ENCODE peak calls at places on chromosomes 7 and 10, in six cellular contexts. W, C, Y, B, J and M are unnamed samples.

GRCh38 chr10:78139336-78139735 is 105.7 kb downstream of the RPS24 start:
- DNase-seq in W (no peak), C (no peak), Y (no peak), B (no peak), J (no peak), M (no peak)

GRCh38 chr10:91051834-91052233 is 130.9 kb upstream of the ANKRD1 start:
- DNase-seq in W (no peak), C (no peak), Y (no peak), B (no peak), J (peak; percentile 48), M (no peak)

GRCh38 chr10:88471909-88472308 is 111.2 kb downstream of the RNLS start:
- DNase-seq in W (no peak), C (no peak), Y (no peak), B (no peak), J (peak; percentile 27), M (no peak)

GRCh38 chr10:34049887-34050286 is 715.4 kb upstream of the NRP1 start:
- DNase-seq in W (no peak), C (no peak), Y (no peak), B (no peak), J (peak; percentile 59), M (no peak)

GRCh38 chr10:76631054-76631453 is 1006.6 kb downstream of the KCNMA1 start:
- DNase-seq in W (no peak), C (no peak), Y (no peak), B (no peak), J (no peak), M (no peak)

GRCh38 chr7:31002256-31002655 is 38.5 kb downstream of the GHRHR start:
- DNase-seq in W (no peak), C (no peak), Y (no peak), B (no peak), J (no peak), M (no peak)

GRCh38 chr10:50367732-50368131 is 116.4 kb upstream of the ASAH2 start:
- DNase-seq in W (peak; percentile 5), C (peak; percentile 44), Y (no peak), B (no peak), J (peak; percentile 64), M (no peak)

GRCh38 chr7:135210818-135211178 is 528 bp downstream of the WDR91 start:
- DNase-seq in W (no peak), C (peak; percentile 34), Y (no peak), B (no peak), J (peak; percentile 33), M (no peak)

GRCh38 chr7:27156901-27157716 is 634 bp upstream of the HOXA7 start:
- DNase-seq in W (no peak), C (no peak), Y (no peak), B (no peak), J (no peak), M (no peak)

GRCh38 chr10:47143072-47143471 is 156.9 kb upstream of the GDF10 start:
- DNase-seq in W (no peak), C (no peak), Y (no peak), B (no peak), J (no peak), M (no peak)

GRCh38 chr7:117072620-117073118 is 119.4 kb downstream of the ST7 start:
- DNase-seq in W (no peak), C (no peak), Y (no peak), B (no peak), J (peak; percentile 52), M (no peak)

GRCh38 chr10:69100136-69100872 is 12.4 kb downstream of the SRGN start:
- DNase-seq in W (no peak), C (no peak), Y (no peak), B (no peak), J (peak; percentile 37), M (no peak)

GRCh38 chr10:87913170-87913921 is 49.9 kb downstream of the PTEN start:
- DNase-seq in W (peak; percentile 27), C (no peak), Y (no peak), B (no peak), J (no peak), M (no peak)

GRCh38 chr7:84108787-84109186 is 85.8 kb downstream of the SEMA3A start:
- DNase-seq in W (no peak), C (no peak), Y (no peak), B (no peak), J (no peak), M (no peak)

GRCh38 chr7:37336259-37336658 is 112.4 kb downstream of the ELMO1 start:
- DNase-seq in W (no peak), C (peak; percentile 94), Y (no peak), B (no peak), J (no peak), M (no peak)

GRCh38 chr10:62637249-62638061 is 167.1 kb upstream of the ADO start:
- DNase-seq in W (peak; percentile 82), C (peak; percentile 93), Y (no peak), B (peak; percentile 83), J (peak; percentile 62), M (peak; percentile 42)

GRCh38 chr10:124670849-124671248 is 73.3 kb downstream of the FAM53B start:
- DNase-seq in W (peak; percentile 44), C (no peak), Y (no peak), B (peak; percentile 56), J (no peak), M (no peak)

GRCh38 chr7:112866424-112866823 is 76.2 kb upstream of the TMEM168 start:
- DNase-seq in W (no peak), C (peak; percentile 96), Y (no peak), B (no peak), J (no peak), M (no peak)

GRCh38 chr7:132030161-132030568 is 473.7 kb upstream of the PODXL start:
- DNase-seq in W (no peak), C (no peak), Y (no peak), B (no peak), J (peak; percentile 18), M (no peak)

GRCh38 chr7:16918288-16918895 is 36.6 kb upstream of the AGR3 start:
- DNase-seq in W (peak; percentile 35), C (peak; percentile 52), Y (peak; percentile 32), B (no peak), J (peak; percentile 67), M (no peak)

DNA sequence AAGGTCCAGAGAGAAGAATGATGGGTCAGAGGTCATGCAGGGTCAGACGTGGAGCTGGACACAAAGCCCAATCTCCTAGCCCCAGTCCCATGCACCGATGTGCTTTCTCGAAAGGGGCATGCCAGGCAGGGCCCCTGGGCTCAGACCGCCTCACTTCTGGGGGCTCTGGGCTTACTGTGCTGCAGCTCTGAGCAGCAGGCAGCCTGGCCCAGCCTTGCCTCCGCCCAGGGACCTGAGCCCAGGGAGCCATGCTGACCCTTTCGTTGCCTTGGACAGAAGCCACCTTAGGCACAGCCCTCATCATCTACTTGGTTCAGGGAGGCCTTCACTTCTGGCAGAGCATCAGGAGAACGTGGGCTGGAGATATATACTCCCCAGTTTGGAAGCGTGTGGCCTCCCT is 161.2 kb downstream of the GRK5 start:
- DNase-seq in W (no peak), C (no peak), Y (no peak), B (no peak), J (no peak), M (no peak)
- H3K4me1 ChIP-seq in W (no peaks in the 10 kb centered on the region), C (peaks cover 4% of the 10 kb centered on the region), Y (peaks cover 5% of the 10 kb centered on the region), B (no peaks in the 10 kb centered on the region), J (peaks cover 16% of the 10 kb centered on the region), M (no peaks in the 10 kb centered on the region)

GRCh38 chr7:150732786-150733733 is 4.2 kb upstream of the GIMAP5 start:
- DNase-seq in W (no peak), C (no peak), Y (no peak), B (peak; percentile 32), J (no peak), M (no peak)
- H3K27ac ChIP-seq in W (peak overlapping the region; percentile 82), C (no peak overlapping the region), Y (no peak overlapping the region), B (peak overlapping the region; percentile 83), J (no peak overlapping the region), M (peak overlapping the region; percentile 22)

GRCh38 chr10:129853236-129853946 is 110.7 kb downstream of the EBF3 start:
- DNase-seq in W (no peak), C (no peak), Y (no peak), B (no peak), J (peak; percentile 38), M (no peak)
- H3K4me3 ChIP-seq in W (no peak overlapping the region), C (no peak overlapping the region), Y (no peak overlapping the region), B (no peak overlapping the region), J (no peak overlapping the region), M (no peak overlapping the region)

GRCh38 chr7:50310361-50310760 is 5.8 kb downstream of the IKZF1 start:
- DNase-seq in W (no peak), C (peak; percentile 48), Y (no peak), B (no peak), J (no peak), M (no peak)

GRCh38 chr7:50307368-50308012 is 3.0 kb downstream of the IKZF1 start:
- DNase-seq in W (peak; percentile 87), C (peak; percentile 85), Y (no peak), B (peak; percentile 84), J (no peak), M (peak; percentile 80)

GRCh38 chr7:50308301-50309129 is 4.0 kb downstream of the IKZF1 start:
- DNase-seq in W (no peak), C (peak; percentile 66), Y (no peak), B (peak; percentile 41), J (no peak), M (no peak)

GRCh38 chr7:50309130-50309478 is 4.6 kb downstream of the IKZF1 start:
- DNase-seq in W (no peak), C (no peak), Y (no peak), B (no peak), J (no peak), M (no peak)

DNA sequence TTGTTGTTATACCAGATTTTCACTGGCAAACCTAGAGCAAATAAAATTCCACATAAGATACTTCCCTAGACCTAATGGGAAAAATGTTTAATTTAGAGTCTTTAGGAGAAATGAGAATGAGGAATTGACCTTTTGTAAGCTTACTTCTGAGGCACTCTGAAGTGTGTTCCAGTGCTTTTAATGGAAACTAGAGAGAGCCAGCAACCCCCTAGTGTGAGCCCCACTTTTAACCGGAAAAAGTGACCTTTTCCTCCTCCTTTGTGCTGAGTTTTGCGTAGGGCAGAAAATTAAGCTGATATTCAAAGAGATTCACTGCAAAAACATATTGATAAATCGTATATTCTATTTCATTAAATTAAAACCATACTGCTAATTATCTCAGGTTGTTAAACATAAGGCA is 5.2 kb downstream of the IKZF1 start:
- DNase-seq in W (no peak), C (no peak), Y (no peak), B (no peak), J (no peak), M (no peak)
- H3K4me1 ChIP-seq in W (peaks cover 31% of the 10 kb centered on the region), C (peaks cover 16% of the 10 kb centered on the region), Y (peaks cover 6% of the 10 kb centered on the region), B (peaks cover 71% of the 10 kb centered on the region), J (no peaks in the 10 kb centered on the region), M (peaks cover 67% of the 10 kb centered on the region)

GRCh38 chr10:32299354-32299980 is 47.5 kb downstream of the EPC1 start:
- DNase-seq in W (no peak), C (no peak), Y (no peak), B (no peak), J (no peak), M (no peak)
- H3K27ac ChIP-seq in W (no peak overlapping the region), C (no peak overlapping the region), Y (no peak overlapping the region), B (no peak overlapping the region), J (no peak overlapping the region), M (no peak overlapping the region)